ENCODE peak calls at places on chromosomes 4 and X, in six cellular contexts. One of them, this sample, is unnamed. For H3K4me1, the result is how much of the 10 kb centered on the place peaks cover.

GRCh38 chr4:105472871-105473339 is 957 bp downstream of the PPA2 start:
- DNase-seq in fibroblast of lung: peak
- DNase-seq in body of pancreas: no peak
- DNase-seq in HCT116: no peak
- DNase-seq in CD8-positive, alpha-beta memory T cell: no peak
- DNase-seq in K562: no peak
- DNase-seq in this sample: no peak

GRCh38 chrX:154721155-154721554 is 29.7 kb downstream of the GAB3 start:
- DNase-seq in fibroblast of lung: no peak
- DNase-seq in body of pancreas: no peak
- DNase-seq in HCT116: no peak
- DNase-seq in CD8-positive, alpha-beta memory T cell: no peak
- DNase-seq in K562: no peak
- DNase-seq in this sample: no peak

GRCh38 chrX:153433781-153434285 is 12.0 kb downstream of the TREX2 start:
- DNase-seq in fibroblast of lung: no peak
- DNase-seq in body of pancreas: no peak
- DNase-seq in HCT116: no peak
- DNase-seq in CD8-positive, alpha-beta memory T cell: no peak
- DNase-seq in K562: no peak
- DNase-seq in this sample: no peak

GRCh38 chrX:20739038-20739745 is 472.5 kb upstream of the RPS6KA3 start:
- DNase-seq in fibroblast of lung: no peak
- DNase-seq in body of pancreas: no peak
- DNase-seq in HCT116: no peak
- DNase-seq in CD8-positive, alpha-beta memory T cell: no peak
- DNase-seq in K562: no peak
- DNase-seq in this sample: no peak

GRCh38 chr4:61918507-61919462 is 718.7 kb downstream of the ADGRL3 start:
- DNase-seq in fibroblast of lung: no peak
- DNase-seq in body of pancreas: no peak
- DNase-seq in HCT116: no peak
- DNase-seq in CD8-positive, alpha-beta memory T cell: no peak
- DNase-seq in K562: no peak
- DNase-seq in this sample: no peak

GRCh38 chr4:183100827-183101226 is 1.8 kb downstream of the WWC2 start:
- DNase-seq in fibroblast of lung: no peak
- DNase-seq in body of pancreas: no peak
- DNase-seq in HCT116: no peak
- DNase-seq in CD8-positive, alpha-beta memory T cell: no peak
- DNase-seq in K562: peak
- DNase-seq in this sample: no peak

GRCh38 chr4:23877758-23878229 is 12.1 kb downstream of the PPARGC1A start:
- DNase-seq in fibroblast of lung: peak
- DNase-seq in body of pancreas: no peak
- DNase-seq in HCT116: no peak
- DNase-seq in CD8-positive, alpha-beta memory T cell: no peak
- DNase-seq in K562: peak
- DNase-seq in this sample: no peak

GRCh38 chr4:110886270-110886669 is 263.4 kb upstream of the PITX2 start:
- DNase-seq in fibroblast of lung: no peak
- DNase-seq in body of pancreas: no peak
- DNase-seq in HCT116: no peak
- DNase-seq in CD8-positive, alpha-beta memory T cell: no peak
- DNase-seq in K562: no peak
- DNase-seq in this sample: no peak

GRCh38 chr4:184937745-184938144 is 80.5 kb upstream of the HELT start:
- DNase-seq in fibroblast of lung: no peak
- DNase-seq in body of pancreas: peak
- DNase-seq in HCT116: no peak
- DNase-seq in CD8-positive, alpha-beta memory T cell: no peak
- DNase-seq in K562: no peak
- DNase-seq in this sample: no peak

GRCh38 chrX:50157545-50158125 is 43.2 kb downstream of the AKAP4 start:
- DNase-seq in fibroblast of lung: peak
- DNase-seq in body of pancreas: peak
- DNase-seq in HCT116: no peak
- DNase-seq in CD8-positive, alpha-beta memory T cell: no peak
- DNase-seq in K562: no peak
- DNase-seq in this sample: no peak

GRCh38 chrX:154021131-154021611 is 1.5 kb upstream of the IRAK1 start:
- DNase-seq in fibroblast of lung: peak
- DNase-seq in body of pancreas: no peak
- DNase-seq in HCT116: no peak
- DNase-seq in CD8-positive, alpha-beta memory T cell: no peak
- DNase-seq in K562: peak
- DNase-seq in this sample: no peak

GRCh38 chrX:41802958-41803357 is 79.0 kb downstream of the GPR82 start:
- DNase-seq in fibroblast of lung: no peak
- DNase-seq in body of pancreas: no peak
- DNase-seq in HCT116: no peak
- DNase-seq in CD8-positive, alpha-beta memory T cell: no peak
- DNase-seq in K562: no peak
- DNase-seq in this sample: no peak

GRCh38 chr4:181650033-181650825 is 593.0 kb upstream of the TENM3 start:
- DNase-seq in fibroblast of lung: peak
- DNase-seq in body of pancreas: no peak
- DNase-seq in HCT116: no peak
- DNase-seq in CD8-positive, alpha-beta memory T cell: no peak
- DNase-seq in K562: no peak
- DNase-seq in this sample: no peak

GRCh38 chr4:76550966-76551780 is 116.1 kb downstream of the SHROOM3 start:
- DNase-seq in fibroblast of lung: no peak
- DNase-seq in body of pancreas: no peak
- DNase-seq in HCT116: no peak
- DNase-seq in CD8-positive, alpha-beta memory T cell: no peak
- DNase-seq in K562: no peak
- DNase-seq in this sample: no peak

GRCh38 chr4:184450045-184450444 is 24.3 kb downstream of the IRF2 start:
- DNase-seq in fibroblast of lung: peak
- DNase-seq in body of pancreas: no peak
- DNase-seq in HCT116: no peak
- DNase-seq in CD8-positive, alpha-beta memory T cell: no peak
- DNase-seq in K562: no peak
- DNase-seq in this sample: no peak

GRCh38 chrX:153725039-153725831 is 579 bp downstream of the ABCD1 start:
- DNase-seq in fibroblast of lung: no peak
- DNase-seq in body of pancreas: peak
- DNase-seq in HCT116: no peak
- DNase-seq in CD8-positive, alpha-beta memory T cell: peak
- DNase-seq in K562: no peak
- DNase-seq in this sample: no peak

GRCh38 chr4:89216866-89217265 is 90.7 kb downstream of the GPRIN3 start:
- DNase-seq in fibroblast of lung: no peak
- DNase-seq in body of pancreas: no peak
- DNase-seq in HCT116: no peak
- DNase-seq in CD8-positive, alpha-beta memory T cell: no peak
- DNase-seq in K562: no peak
- DNase-seq in this sample: no peak

GRCh38 chr4:57102050-57102564 is 8.1 kb downstream of the IGFBP7 start:
- DNase-seq in fibroblast of lung: peak
- DNase-seq in body of pancreas: peak
- DNase-seq in HCT116: no peak
- DNase-seq in CD8-positive, alpha-beta memory T cell: no peak
- DNase-seq in K562: no peak
- DNase-seq in this sample: no peak

GRCh38 chrX:47854474-47854873 is 17.8 kb downstream of the ZNF81 start:
- DNase-seq in fibroblast of lung: peak
- DNase-seq in body of pancreas: peak
- DNase-seq in HCT116: no peak
- DNase-seq in CD8-positive, alpha-beta memory T cell: peak
- DNase-seq in K562: peak
- DNase-seq in this sample: no peak

GRCh38 chr4:7419961-7420660 is 14.6 kb downstream of the PSAPL1 start:
- DNase-seq in fibroblast of lung: no peak
- DNase-seq in body of pancreas: peak
- DNase-seq in HCT116: no peak
- DNase-seq in CD8-positive, alpha-beta memory T cell: peak
- DNase-seq in K562: no peak
- DNase-seq in this sample: no peak

GRCh38 chrX:46561931-46562721 is 11.4 kb upstream of the CHST7 start:
- DNase-seq in fibroblast of lung: no peak
- DNase-seq in body of pancreas: peak
- DNase-seq in HCT116: no peak
- DNase-seq in CD8-positive, alpha-beta memory T cell: no peak
- DNase-seq in K562: no peak
- DNase-seq in this sample: no peak

GRCh38 chr4:38804654-38805295 is at the start of gene TLR1:
- DNase-seq in fibroblast of lung: peak
- DNase-seq in body of pancreas: no peak
- DNase-seq in HCT116: peak
- DNase-seq in CD8-positive, alpha-beta memory T cell: no peak
- DNase-seq in K562: peak
- DNase-seq in this sample: no peak

GRCh38 chr4:45475490-45475889 is 648.4 kb downstream of the GABRG1 start:
- DNase-seq in fibroblast of lung: no peak
- DNase-seq in body of pancreas: no peak
- DNase-seq in HCT116: no peak
- DNase-seq in CD8-positive, alpha-beta memory T cell: no peak
- DNase-seq in K562: no peak
- DNase-seq in this sample: no peak

GRCh38 chrX:150848914-150849365 is 49.5 kb downstream of the CD99L2 start:
- DNase-seq in fibroblast of lung: no peak
- DNase-seq in body of pancreas: peak
- DNase-seq in HCT116: no peak
- DNase-seq in CD8-positive, alpha-beta memory T cell: no peak
- DNase-seq in K562: peak
- DNase-seq in this sample: no peak

GRCh38 chr4:16262188-16262587 is 35.9 kb upstream of the TAPT1 start:
- DNase-seq in fibroblast of lung: no peak
- DNase-seq in body of pancreas: no peak
- DNase-seq in HCT116: no peak
- DNase-seq in CD8-positive, alpha-beta memory T cell: no peak
- DNase-seq in K562: no peak
- DNase-seq in this sample: no peak
- H3K4me1 ChIP-seq in fibroblast of lung: under half
- H3K4me1 ChIP-seq in body of pancreas: under half
- H3K4me1 ChIP-seq in HCT116: under half
- H3K4me1 ChIP-seq in CD8-positive, alpha-beta memory T cell: under half
- H3K4me1 ChIP-seq in K562: under half
- H3K4me1 ChIP-seq in this sample: under half

GRCh38 chr4:55437356-55437796 is 41.6 kb downstream of the TMEM165 start:
- DNase-seq in fibroblast of lung: peak
- DNase-seq in body of pancreas: peak
- DNase-seq in HCT116: no peak
- DNase-seq in CD8-positive, alpha-beta memory T cell: no peak
- DNase-seq in K562: peak
- DNase-seq in this sample: no peak

GRCh38 chr4:55426518-55426917 is 30.8 kb downstream of the TMEM165 start:
- DNase-seq in fibroblast of lung: no peak
- DNase-seq in body of pancreas: no peak
- DNase-seq in HCT116: no peak
- DNase-seq in CD8-positive, alpha-beta memory T cell: no peak
- DNase-seq in K562: no peak
- DNase-seq in this sample: no peak

GRCh38 chr4:55435136-55435535 is 39.4 kb downstream of the TMEM165 start:
- DNase-seq in fibroblast of lung: peak
- DNase-seq in body of pancreas: no peak
- DNase-seq in HCT116: no peak
- DNase-seq in CD8-positive, alpha-beta memory T cell: no peak
- DNase-seq in K562: peak
- DNase-seq in this sample: no peak

GRCh38 chr4:55437823-55438222 is 42.1 kb downstream of the TMEM165 start:
- DNase-seq in fibroblast of lung: no peak
- DNase-seq in body of pancreas: no peak
- DNase-seq in HCT116: no peak
- DNase-seq in CD8-positive, alpha-beta memory T cell: no peak
- DNase-seq in K562: no peak
- DNase-seq in this sample: no peak

DNA sequence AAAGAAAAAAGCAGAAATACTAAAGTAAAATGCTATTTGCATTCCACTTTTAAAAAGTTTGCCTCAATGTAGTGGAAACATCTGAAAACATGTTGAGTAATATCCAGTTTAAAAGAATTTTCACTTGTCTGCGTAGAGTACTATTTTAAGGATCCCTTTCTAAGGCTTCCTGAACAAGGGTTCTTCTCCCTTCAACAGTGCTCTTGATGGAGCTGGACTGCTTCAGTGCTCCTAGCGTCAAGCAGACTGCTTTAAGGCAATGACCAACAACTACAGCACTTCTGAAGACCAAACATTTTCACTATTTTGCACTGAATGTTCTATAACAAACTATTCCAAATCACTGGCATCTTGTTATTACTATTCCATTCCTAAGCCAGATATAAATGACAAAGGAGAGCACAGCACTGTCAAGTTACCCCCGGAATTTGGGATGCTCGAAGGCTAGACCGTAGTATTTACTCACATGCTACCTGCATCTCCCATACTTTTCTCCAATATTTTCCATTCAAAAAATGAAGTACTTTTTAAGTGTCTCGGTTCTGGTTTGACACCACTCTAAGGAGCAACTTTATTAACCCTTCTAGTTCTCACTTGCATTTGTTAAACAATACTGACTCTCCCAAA is 36.1 kb downstream of the TMEM165 start:
- DNase-seq in fibroblast of lung: no peak
- DNase-seq in body of pancreas: no peak
- DNase-seq in HCT116: no peak
- DNase-seq in CD8-positive, alpha-beta memory T cell: no peak
- DNase-seq in K562: no peak
- DNase-seq in this sample: no peak
- H3K4me3 ChIP-seq in fibroblast of lung: no peak
- H3K4me3 ChIP-seq in body of pancreas: no peak
- H3K4me3 ChIP-seq in HCT116: no peak
- H3K4me3 ChIP-seq in CD8-positive, alpha-beta memory T cell: no peak
- H3K4me3 ChIP-seq in K562: no peak
- H3K4me3 ChIP-seq in this sample: no peak

DNA sequence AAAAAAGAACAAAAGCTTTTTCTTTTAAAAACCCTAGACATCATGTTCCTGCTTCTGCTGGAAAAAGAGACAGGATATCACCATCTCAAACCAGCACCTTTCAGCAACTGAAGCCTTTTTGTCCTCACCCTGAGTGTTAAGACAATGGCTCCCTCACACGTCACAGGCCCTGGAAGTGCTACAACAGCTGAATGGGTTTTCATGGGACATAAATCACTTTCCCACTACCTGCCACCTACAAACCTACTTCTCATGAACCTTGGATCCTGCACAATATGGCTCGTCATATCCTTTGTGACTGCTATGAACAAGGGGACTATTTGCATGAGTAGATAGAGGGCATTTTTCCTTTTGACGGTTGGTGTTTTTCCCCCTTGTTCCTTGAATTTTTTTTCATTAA is 93.6 kb downstream of the TSPAN5 start:
- DNase-seq in fibroblast of lung: no peak
- DNase-seq in body of pancreas: no peak
- DNase-seq in HCT116: no peak
- DNase-seq in CD8-positive, alpha-beta memory T cell: no peak
- DNase-seq in K562: no peak
- DNase-seq in this sample: no peak
- H3K27ac ChIP-seq in fibroblast of lung: no peak
- H3K27ac ChIP-seq in body of pancreas: no peak
- H3K27ac ChIP-seq in HCT116: no peak
- H3K27ac ChIP-seq in CD8-positive, alpha-beta memory T cell: no peak
- H3K27ac ChIP-seq in K562: no peak
- H3K27ac ChIP-seq in this sample: no peak

DNA sequence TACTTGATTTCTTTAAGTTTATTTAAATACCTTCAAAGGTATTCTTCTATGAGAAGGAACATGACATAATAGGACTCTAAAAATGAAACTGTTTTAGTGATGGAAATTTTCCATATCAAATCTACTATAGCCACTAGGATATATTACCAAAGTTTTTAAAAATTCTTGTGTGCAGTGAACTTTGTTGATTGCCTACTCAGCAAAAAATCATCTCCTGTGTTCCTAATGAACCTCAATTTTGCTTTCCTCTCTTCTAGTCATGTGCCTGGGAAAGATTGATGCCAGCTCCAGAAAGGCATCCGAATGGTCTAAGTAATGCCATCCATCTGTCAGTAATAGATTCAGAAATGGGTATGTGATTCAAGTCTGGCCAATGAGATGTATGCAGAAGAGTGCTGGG is 111.1 kb downstream of the ANXA3 start:
- DNase-seq in fibroblast of lung: no peak
- DNase-seq in body of pancreas: no peak
- DNase-seq in HCT116: no peak
- DNase-seq in CD8-positive, alpha-beta memory T cell: no peak
- DNase-seq in K562: no peak
- DNase-seq in this sample: no peak
- H3K4me1 ChIP-seq in fibroblast of lung: under half
- H3K4me1 ChIP-seq in body of pancreas: under half
- H3K4me1 ChIP-seq in HCT116: under half
- H3K4me1 ChIP-seq in CD8-positive, alpha-beta memory T cell: under half
- H3K4me1 ChIP-seq in K562: under half
- H3K4me1 ChIP-seq in this sample: under half

This sample was measured in CD8-positive, alpha-beta T cell.